ENCODE peak calls at places on chromosome 9, in nine cellular contexts. One of them, this sample, is unnamed.

GRCh38 chr9:98007251-98007928 is 24.2 kb downstream of the ANP32B start:
- DNase-seq in activated naive CD4-positive, alpha-beta T cell treated with anti-CD3 and anti-CD28 coated beads for 36 hours: no peak
- DNase-seq in T-helper 9 cell: no peak
- DNase-seq in stimulated activated CD8-positive, alpha-beta memory T cell treated with anti-CD3 and anti-CD28 coated beads, Interleukin-7, amount 100 ng/mL, for 1 hour: no peak
- DNase-seq in Caki2: no peak
- DNase-seq in AG04449: no peak
- DNase-seq in substantia nigra: no peak
- DNase-seq in posterior cingulate gyrus: no peak
- DNase-seq in epithelial cell of prostate: no peak
- DNase-seq in this sample: no peak

GRCh38 chr9:106964329-106964728 is 101.4 kb downstream of the ZNF462 start:
- DNase-seq in T-helper 9 cell: no peak
- DNase-seq in AG04449: no peak
- DNase-seq in posterior cingulate gyrus: no peak
- DNase-seq in activated naive CD4-positive, alpha-beta T cell treated with anti-CD3 and anti-CD28 coated beads for 36 hours: no peak
- DNase-seq in Caki2: no peak
- DNase-seq in epithelial cell of prostate: no peak
- DNase-seq in stimulated activated CD8-positive, alpha-beta memory T cell treated with anti-CD3 and anti-CD28 coated beads, Interleukin-7, amount 100 ng/mL, for 1 hour: no peak
- DNase-seq in substantia nigra: no peak
- DNase-seq in this sample: peak; percentile 6

GRCh38 chr9:131394464-131395026 is 659 bp downstream of the PRRC2B start:
- DNase-seq in stimulated activated CD8-positive, alpha-beta memory T cell treated with anti-CD3 and anti-CD28 coated beads, Interleukin-7, amount 100 ng/mL, for 1 hour: no peak
- DNase-seq in AG04449: no peak
- DNase-seq in Caki2: peak; percentile 33
- DNase-seq in activated naive CD4-positive, alpha-beta T cell treated with anti-CD3 and anti-CD28 coated beads for 36 hours: peak; percentile 57
- DNase-seq in posterior cingulate gyrus: no peak
- DNase-seq in epithelial cell of prostate: no peak
- DNase-seq in substantia nigra: no peak
- DNase-seq in T-helper 9 cell: peak; percentile 36
- DNase-seq in this sample: peak; percentile 62

GRCh38 chr9:131739988-131740648 is at the start of gene RAPGEF1:
- DNase-seq in Caki2: no peak
- DNase-seq in AG04449: no peak
- DNase-seq in T-helper 9 cell: peak; percentile 87
- DNase-seq in epithelial cell of prostate: no peak
- DNase-seq in stimulated activated CD8-positive, alpha-beta memory T cell treated with anti-CD3 and anti-CD28 coated beads, Interleukin-7, amount 100 ng/mL, for 1 hour: peak; percentile 77
- DNase-seq in activated naive CD4-positive, alpha-beta T cell treated with anti-CD3 and anti-CD28 coated beads for 36 hours: peak; percentile 78
- DNase-seq in substantia nigra: peak; percentile 9
- DNase-seq in posterior cingulate gyrus: peak; percentile 62
- DNase-seq in this sample: peak; percentile 76

GRCh38 chr9:92094655-92095054 is 20.6 kb downstream of the SPTLC1 start:
- DNase-seq in substantia nigra: no peak
- DNase-seq in epithelial cell of prostate: no peak
- DNase-seq in Caki2: peak; percentile 56
- DNase-seq in T-helper 9 cell: no peak
- DNase-seq in stimulated activated CD8-positive, alpha-beta memory T cell treated with anti-CD3 and anti-CD28 coated beads, Interleukin-7, amount 100 ng/mL, for 1 hour: no peak
- DNase-seq in posterior cingulate gyrus: no peak
- DNase-seq in AG04449: no peak
- DNase-seq in activated naive CD4-positive, alpha-beta T cell treated with anti-CD3 and anti-CD28 coated beads for 36 hours: peak; percentile 66
- DNase-seq in this sample: peak; percentile 53

GRCh38 chr9:127990539-127990938 is 9.8 kb upstream of the EEIG1 start:
- DNase-seq in activated naive CD4-positive, alpha-beta T cell treated with anti-CD3 and anti-CD28 coated beads for 36 hours: no peak
- DNase-seq in T-helper 9 cell: no peak
- DNase-seq in substantia nigra: no peak
- DNase-seq in posterior cingulate gyrus: no peak
- DNase-seq in epithelial cell of prostate: no peak
- DNase-seq in stimulated activated CD8-positive, alpha-beta memory T cell treated with anti-CD3 and anti-CD28 coated beads, Interleukin-7, amount 100 ng/mL, for 1 hour: no peak
- DNase-seq in Caki2: no peak
- DNase-seq in AG04449: no peak
- DNase-seq in this sample: no peak

GRCh38 chr9:101460965-101461364 is 25.4 kb upstream of the ALDOB start:
- DNase-seq in Caki2: no peak
- DNase-seq in substantia nigra: no peak
- DNase-seq in T-helper 9 cell: no peak
- DNase-seq in activated naive CD4-positive, alpha-beta T cell treated with anti-CD3 and anti-CD28 coated beads for 36 hours: no peak
- DNase-seq in AG04449: no peak
- DNase-seq in posterior cingulate gyrus: no peak
- DNase-seq in stimulated activated CD8-positive, alpha-beta memory T cell treated with anti-CD3 and anti-CD28 coated beads, Interleukin-7, amount 100 ng/mL, for 1 hour: no peak
- DNase-seq in epithelial cell of prostate: no peak
- DNase-seq in this sample: no peak

GRCh38 chr9:81108391-81108790 is 581.0 kb downstream of the TLE1 start:
- DNase-seq in AG04449: no peak
- DNase-seq in posterior cingulate gyrus: no peak
- DNase-seq in substantia nigra: no peak
- DNase-seq in T-helper 9 cell: no peak
- DNase-seq in Caki2: no peak
- DNase-seq in activated naive CD4-positive, alpha-beta T cell treated with anti-CD3 and anti-CD28 coated beads for 36 hours: no peak
- DNase-seq in epithelial cell of prostate: no peak
- DNase-seq in stimulated activated CD8-positive, alpha-beta memory T cell treated with anti-CD3 and anti-CD28 coated beads, Interleukin-7, amount 100 ng/mL, for 1 hour: no peak
- DNase-seq in this sample: no peak

GRCh38 chr9:127458921-127459320 is 7.6 kb downstream of the LRSAM1 start:
- DNase-seq in substantia nigra: no peak
- DNase-seq in Caki2: no peak
- DNase-seq in T-helper 9 cell: no peak
- DNase-seq in activated naive CD4-positive, alpha-beta T cell treated with anti-CD3 and anti-CD28 coated beads for 36 hours: no peak
- DNase-seq in stimulated activated CD8-positive, alpha-beta memory T cell treated with anti-CD3 and anti-CD28 coated beads, Interleukin-7, amount 100 ng/mL, for 1 hour: no peak
- DNase-seq in AG04449: no peak
- DNase-seq in posterior cingulate gyrus: no peak
- DNase-seq in epithelial cell of prostate: no peak
- DNase-seq in this sample: no peak

GRCh38 chr9:33148367-33149019 is 18.6 kb downstream of the B4GALT1 start:
- DNase-seq in T-helper 9 cell: no peak
- DNase-seq in posterior cingulate gyrus: no peak
- DNase-seq in activated naive CD4-positive, alpha-beta T cell treated with anti-CD3 and anti-CD28 coated beads for 36 hours: no peak
- DNase-seq in substantia nigra: no peak
- DNase-seq in AG04449: no peak
- DNase-seq in epithelial cell of prostate: no peak
- DNase-seq in Caki2: no peak
- DNase-seq in stimulated activated CD8-positive, alpha-beta memory T cell treated with anti-CD3 and anti-CD28 coated beads, Interleukin-7, amount 100 ng/mL, for 1 hour: no peak
- DNase-seq in this sample: no peak

GRCh38 chr9:129703121-129703520 is 37.7 kb downstream of the PRRX2 start:
- DNase-seq in AG04449: no peak
- DNase-seq in posterior cingulate gyrus: no peak
- DNase-seq in substantia nigra: no peak
- DNase-seq in stimulated activated CD8-positive, alpha-beta memory T cell treated with anti-CD3 and anti-CD28 coated beads, Interleukin-7, amount 100 ng/mL, for 1 hour: no peak
- DNase-seq in Caki2: no peak
- DNase-seq in epithelial cell of prostate: no peak
- DNase-seq in T-helper 9 cell: no peak
- DNase-seq in activated naive CD4-positive, alpha-beta T cell treated with anti-CD3 and anti-CD28 coated beads for 36 hours: no peak
- DNase-seq in this sample: no peak

GRCh38 chr9:124485936-124486335 is 21.3 kb downstream of the NR5A1 start:
- DNase-seq in posterior cingulate gyrus: no peak
- DNase-seq in T-helper 9 cell: no peak
- DNase-seq in epithelial cell of prostate: no peak
- DNase-seq in substantia nigra: no peak
- DNase-seq in AG04449: no peak
- DNase-seq in Caki2: no peak
- DNase-seq in activated naive CD4-positive, alpha-beta T cell treated with anti-CD3 and anti-CD28 coated beads for 36 hours: no peak
- DNase-seq in stimulated activated CD8-positive, alpha-beta memory T cell treated with anti-CD3 and anti-CD28 coated beads, Interleukin-7, amount 100 ng/mL, for 1 hour: no peak
- DNase-seq in this sample: no peak

GRCh38 chr9:9122230-9122875 is 1322.8 kb upstream of the DMAC1 start:
- DNase-seq in Caki2: no peak
- DNase-seq in activated naive CD4-positive, alpha-beta T cell treated with anti-CD3 and anti-CD28 coated beads for 36 hours: no peak
- DNase-seq in stimulated activated CD8-positive, alpha-beta memory T cell treated with anti-CD3 and anti-CD28 coated beads, Interleukin-7, amount 100 ng/mL, for 1 hour: no peak
- DNase-seq in T-helper 9 cell: no peak
- DNase-seq in epithelial cell of prostate: no peak
- DNase-seq in substantia nigra: no peak
- DNase-seq in posterior cingulate gyrus: no peak
- DNase-seq in AG04449: no peak
- DNase-seq in this sample: no peak

GRCh38 chr9:93612796-93613154 is 36.4 kb downstream of the PHF2 start:
- DNase-seq in epithelial cell of prostate: peak; percentile 18
- DNase-seq in T-helper 9 cell: no peak
- DNase-seq in AG04449: no peak
- DNase-seq in stimulated activated CD8-positive, alpha-beta memory T cell treated with anti-CD3 and anti-CD28 coated beads, Interleukin-7, amount 100 ng/mL, for 1 hour: no peak
- DNase-seq in Caki2: no peak
- DNase-seq in activated naive CD4-positive, alpha-beta T cell treated with anti-CD3 and anti-CD28 coated beads for 36 hours: peak; percentile 34
- DNase-seq in substantia nigra: no peak
- DNase-seq in posterior cingulate gyrus: no peak
- DNase-seq in this sample: peak; percentile 38

GRCh38 chr9:131960805-131961495 is 118.7 kb downstream of the MED27 start:
- DNase-seq in Caki2: peak; percentile 24
- DNase-seq in AG04449: no peak
- DNase-seq in stimulated activated CD8-positive, alpha-beta memory T cell treated with anti-CD3 and anti-CD28 coated beads, Interleukin-7, amount 100 ng/mL, for 1 hour: no peak
- DNase-seq in posterior cingulate gyrus: peak; percentile 64
- DNase-seq in substantia nigra: peak; percentile 57
- DNase-seq in epithelial cell of prostate: no peak
- DNase-seq in activated naive CD4-positive, alpha-beta T cell treated with anti-CD3 and anti-CD28 coated beads for 36 hours: no peak
- DNase-seq in T-helper 9 cell: no peak
- DNase-seq in this sample: no peak

GRCh38 chr9:12818431-12819000 is 43.7 kb downstream of the LURAP1L start:
- DNase-seq in activated naive CD4-positive, alpha-beta T cell treated with anti-CD3 and anti-CD28 coated beads for 36 hours: no peak
- DNase-seq in substantia nigra: no peak
- DNase-seq in stimulated activated CD8-positive, alpha-beta memory T cell treated with anti-CD3 and anti-CD28 coated beads, Interleukin-7, amount 100 ng/mL, for 1 hour: no peak
- DNase-seq in Caki2: peak; percentile 72
- DNase-seq in T-helper 9 cell: no peak
- DNase-seq in epithelial cell of prostate: no peak
- DNase-seq in AG04449: no peak
- DNase-seq in posterior cingulate gyrus: no peak
- DNase-seq in this sample: no peak

GRCh38 chr9:121756477-121757285 is 105.2 kb downstream of the DAB2IP start:
- DNase-seq in AG04449: no peak
- DNase-seq in T-helper 9 cell: no peak
- DNase-seq in activated naive CD4-positive, alpha-beta T cell treated with anti-CD3 and anti-CD28 coated beads for 36 hours: no peak
- DNase-seq in substantia nigra: peak; percentile 25
- DNase-seq in posterior cingulate gyrus: no peak
- DNase-seq in epithelial cell of prostate: no peak
- DNase-seq in stimulated activated CD8-positive, alpha-beta memory T cell treated with anti-CD3 and anti-CD28 coated beads, Interleukin-7, amount 100 ng/mL, for 1 hour: no peak
- DNase-seq in Caki2: no peak
- DNase-seq in this sample: no peak

GRCh38 chr9:121976751-121977150 is 116.4 kb downstream of the TTLL11 start:
- DNase-seq in AG04449: no peak
- DNase-seq in T-helper 9 cell: no peak
- DNase-seq in substantia nigra: no peak
- DNase-seq in epithelial cell of prostate: peak; percentile 88
- DNase-seq in posterior cingulate gyrus: no peak
- DNase-seq in Caki2: peak; percentile 50
- DNase-seq in activated naive CD4-positive, alpha-beta T cell treated with anti-CD3 and anti-CD28 coated beads for 36 hours: no peak
- DNase-seq in stimulated activated CD8-positive, alpha-beta memory T cell treated with anti-CD3 and anti-CD28 coated beads, Interleukin-7, amount 100 ng/mL, for 1 hour: no peak
- DNase-seq in this sample: no peak

GRCh38 chr9:4081549-4081895 is 218.3 kb downstream of the GLIS3 start:
- DNase-seq in substantia nigra: no peak
- DNase-seq in T-helper 9 cell: no peak
- DNase-seq in activated naive CD4-positive, alpha-beta T cell treated with anti-CD3 and anti-CD28 coated beads for 36 hours: no peak
- DNase-seq in posterior cingulate gyrus: no peak
- DNase-seq in AG04449: no peak
- DNase-seq in Caki2: no peak
- DNase-seq in epithelial cell of prostate: no peak
- DNase-seq in stimulated activated CD8-positive, alpha-beta memory T cell treated with anti-CD3 and anti-CD28 coated beads, Interleukin-7, amount 100 ng/mL, for 1 hour: no peak
- DNase-seq in this sample: no peak

GRCh38 chr9:124779368-124780059 is 2.6 kb downstream of the OLFML2A start:
- DNase-seq in AG04449: peak; percentile 77
- DNase-seq in stimulated activated CD8-positive, alpha-beta memory T cell treated with anti-CD3 and anti-CD28 coated beads, Interleukin-7, amount 100 ng/mL, for 1 hour: no peak
- DNase-seq in epithelial cell of prostate: peak; percentile 78
- DNase-seq in T-helper 9 cell: no peak
- DNase-seq in Caki2: peak; percentile 79
- DNase-seq in activated naive CD4-positive, alpha-beta T cell treated with anti-CD3 and anti-CD28 coated beads for 36 hours: no peak
- DNase-seq in posterior cingulate gyrus: no peak
- DNase-seq in substantia nigra: no peak
- DNase-seq in this sample: no peak

GRCh38 chr9:132235894-132236661 is 74.2 kb downstream of the NTNG2 start:
- DNase-seq in substantia nigra: peak; percentile 56
- DNase-seq in stimulated activated CD8-positive, alpha-beta memory T cell treated with anti-CD3 and anti-CD28 coated beads, Interleukin-7, amount 100 ng/mL, for 1 hour: peak; percentile 75
- DNase-seq in Caki2: peak; percentile 56
- DNase-seq in epithelial cell of prostate: peak; percentile 18
- DNase-seq in activated naive CD4-positive, alpha-beta T cell treated with anti-CD3 and anti-CD28 coated beads for 36 hours: peak; percentile 88
- DNase-seq in T-helper 9 cell: peak; percentile 81
- DNase-seq in posterior cingulate gyrus: peak; percentile 90
- DNase-seq in AG04449: no peak
- DNase-seq in this sample: peak; percentile 88

GRCh38 chr9:124869466-124869985 is 7.6 kb downstream of the ARPC5L start:
- DNase-seq in stimulated activated CD8-positive, alpha-beta memory T cell treated with anti-CD3 and anti-CD28 coated beads, Interleukin-7, amount 100 ng/mL, for 1 hour: no peak
- DNase-seq in substantia nigra: no peak
- DNase-seq in epithelial cell of prostate: no peak
- DNase-seq in T-helper 9 cell: peak; percentile 35
- DNase-seq in posterior cingulate gyrus: no peak
- DNase-seq in AG04449: no peak
- DNase-seq in activated naive CD4-positive, alpha-beta T cell treated with anti-CD3 and anti-CD28 coated beads for 36 hours: peak; percentile 60
- DNase-seq in Caki2: no peak
- DNase-seq in this sample: no peak

GRCh38 chr9:9275656-9276055 is 1337.1 kb downstream of the PTPRD start:
- DNase-seq in AG04449: no peak
- DNase-seq in substantia nigra: no peak
- DNase-seq in activated naive CD4-positive, alpha-beta T cell treated with anti-CD3 and anti-CD28 coated beads for 36 hours: no peak
- DNase-seq in epithelial cell of prostate: no peak
- DNase-seq in stimulated activated CD8-positive, alpha-beta memory T cell treated with anti-CD3 and anti-CD28 coated beads, Interleukin-7, amount 100 ng/mL, for 1 hour: no peak
- DNase-seq in posterior cingulate gyrus: peak; percentile 5
- DNase-seq in Caki2: no peak
- DNase-seq in T-helper 9 cell: no peak
- DNase-seq in this sample: no peak

GRCh38 chr9:78213696-78214095 is 22.2 kb upstream of the CEP78 start:
- DNase-seq in activated naive CD4-positive, alpha-beta T cell treated with anti-CD3 and anti-CD28 coated beads for 36 hours: no peak
- DNase-seq in stimulated activated CD8-positive, alpha-beta memory T cell treated with anti-CD3 and anti-CD28 coated beads, Interleukin-7, amount 100 ng/mL, for 1 hour: no peak
- DNase-seq in Caki2: peak; percentile 21
- DNase-seq in epithelial cell of prostate: no peak
- DNase-seq in posterior cingulate gyrus: no peak
- DNase-seq in AG04449: no peak
- DNase-seq in substantia nigra: peak; percentile 22
- DNase-seq in T-helper 9 cell: no peak
- DNase-seq in this sample: no peak

GRCh38 chr9:109498195-109499060 is at the start of gene PTPN3:
- DNase-seq in substantia nigra: no peak
- DNase-seq in AG04449: no peak
- DNase-seq in Caki2: peak; percentile 62
- DNase-seq in T-helper 9 cell: no peak
- DNase-seq in epithelial cell of prostate: no peak
- DNase-seq in posterior cingulate gyrus: no peak
- DNase-seq in stimulated activated CD8-positive, alpha-beta memory T cell treated with anti-CD3 and anti-CD28 coated beads, Interleukin-7, amount 100 ng/mL, for 1 hour: no peak
- DNase-seq in activated naive CD4-positive, alpha-beta T cell treated with anti-CD3 and anti-CD28 coated beads for 36 hours: no peak
- DNase-seq in this sample: no peak

GRCh38 chr9:123655681-123656423 is 274.1 kb downstream of the DENND1A start:
- DNase-seq in epithelial cell of prostate: no peak
- DNase-seq in substantia nigra: no peak
- DNase-seq in posterior cingulate gyrus: no peak
- DNase-seq in T-helper 9 cell: no peak
- DNase-seq in stimulated activated CD8-positive, alpha-beta memory T cell treated with anti-CD3 and anti-CD28 coated beads, Interleukin-7, amount 100 ng/mL, for 1 hour: no peak
- DNase-seq in activated naive CD4-positive, alpha-beta T cell treated with anti-CD3 and anti-CD28 coated beads for 36 hours: no peak
- DNase-seq in Caki2: no peak
- DNase-seq in AG04449: no peak
- DNase-seq in this sample: no peak

GRCh38 chr9:75998107-75998780 is 107.8 kb downstream of the PCSK5 start:
- DNase-seq in posterior cingulate gyrus: no peak
- DNase-seq in T-helper 9 cell: no peak
- DNase-seq in activated naive CD4-positive, alpha-beta T cell treated with anti-CD3 and anti-CD28 coated beads for 36 hours: no peak
- DNase-seq in substantia nigra: no peak
- DNase-seq in epithelial cell of prostate: no peak
- DNase-seq in AG04449: no peak
- DNase-seq in stimulated activated CD8-positive, alpha-beta memory T cell treated with anti-CD3 and anti-CD28 coated beads, Interleukin-7, amount 100 ng/mL, for 1 hour: no peak
- DNase-seq in Caki2: no peak
- DNase-seq in this sample: no peak

GRCh38 chr9:22416692-22417060 is 29.9 kb upstream of the DMRTA1 start:
- DNase-seq in stimulated activated CD8-positive, alpha-beta memory T cell treated with anti-CD3 and anti-CD28 coated beads, Interleukin-7, amount 100 ng/mL, for 1 hour: no peak
- DNase-seq in activated naive CD4-positive, alpha-beta T cell treated with anti-CD3 and anti-CD28 coated beads for 36 hours: no peak
- DNase-seq in posterior cingulate gyrus: no peak
- DNase-seq in substantia nigra: no peak
- DNase-seq in Caki2: peak; percentile 75
- DNase-seq in epithelial cell of prostate: no peak
- DNase-seq in T-helper 9 cell: no peak
- DNase-seq in AG04449: no peak
- DNase-seq in this sample: no peak

GRCh38 chr9:2663486-2663885 is 41.9 kb downstream of the VLDLR start:
- DNase-seq in activated naive CD4-positive, alpha-beta T cell treated with anti-CD3 and anti-CD28 coated beads for 36 hours: no peak
- DNase-seq in stimulated activated CD8-positive, alpha-beta memory T cell treated with anti-CD3 and anti-CD28 coated beads, Interleukin-7, amount 100 ng/mL, for 1 hour: no peak
- DNase-seq in epithelial cell of prostate: no peak
- DNase-seq in Caki2: no peak
- DNase-seq in AG04449: no peak
- DNase-seq in substantia nigra: no peak
- DNase-seq in T-helper 9 cell: no peak
- DNase-seq in posterior cingulate gyrus: no peak
- DNase-seq in this sample: no peak

GRCh38 chr9:14277202-14277601 is 36.7 kb downstream of the NFIB start:
- DNase-seq in T-helper 9 cell: no peak
- DNase-seq in stimulated activated CD8-positive, alpha-beta memory T cell treated with anti-CD3 and anti-CD28 coated beads, Interleukin-7, amount 100 ng/mL, for 1 hour: no peak
- DNase-seq in substantia nigra: no peak
- DNase-seq in AG04449: no peak
- DNase-seq in Caki2: no peak
- DNase-seq in activated naive CD4-positive, alpha-beta T cell treated with anti-CD3 and anti-CD28 coated beads for 36 hours: no peak
- DNase-seq in epithelial cell of prostate: peak; percentile 85
- DNase-seq in posterior cingulate gyrus: no peak
- DNase-seq in this sample: no peak

GRCh38 chr9:37002036-37002412 is 32.0 kb downstream of the PAX5 start:
- DNase-seq in Caki2: no peak
- DNase-seq in AG04449: no peak
- DNase-seq in T-helper 9 cell: no peak
- DNase-seq in epithelial cell of prostate: no peak
- DNase-seq in activated naive CD4-positive, alpha-beta T cell treated with anti-CD3 and anti-CD28 coated beads for 36 hours: no peak
- DNase-seq in substantia nigra: no peak
- DNase-seq in stimulated activated CD8-positive, alpha-beta memory T cell treated with anti-CD3 and anti-CD28 coated beads, Interleukin-7, amount 100 ng/mL, for 1 hour: no peak
- DNase-seq in posterior cingulate gyrus: no peak
- DNase-seq in this sample: no peak